ENCODE peak calls at places on chromosomes 3 and 15, in ten cellular contexts. One of them, this sample, is unnamed.

GRCh38 chr3:124383051-124383450 is 347.2 kb upstream of the UMPS start:
- DNase-seq in fibroblast of the aortic adventitia: no peak
- DNase-seq in mesothelial cell of epicardium: no peak
- DNase-seq in cardiac muscle cell: no peak
- DNase-seq in fibroblast of mammary gland: no peak
- DNase-seq in hepatocyte: no peak
- DNase-seq in right lobe of liver: no peak
- DNase-seq in fibroblast of lung: no peak
- DNase-seq in A549: no peak
- DNase-seq in esophagus muscularis mucosa: no peak
- DNase-seq in this sample: no peak

GRCh38 chr15:98668566-98669308 is 20.4 kb downstream of the IGF1R start:
- DNase-seq in fibroblast of the aortic adventitia: peak; percentile 39
- DNase-seq in mesothelial cell of epicardium: no peak
- DNase-seq in cardiac muscle cell: peak; percentile 74
- DNase-seq in fibroblast of mammary gland: peak; percentile 83
- DNase-seq in hepatocyte: peak; percentile 23
- DNase-seq in right lobe of liver: no peak
- DNase-seq in fibroblast of lung: peak; percentile 78
- DNase-seq in A549: no peak
- DNase-seq in esophagus muscularis mucosa: no peak
- DNase-seq in this sample: no peak

GRCh38 chr15:31360843-31361763 is 34.5 kb downstream of the KLF13 start:
- DNase-seq in fibroblast of the aortic adventitia: no peak
- DNase-seq in mesothelial cell of epicardium: no peak
- DNase-seq in cardiac muscle cell: no peak
- DNase-seq in fibroblast of mammary gland: no peak
- DNase-seq in hepatocyte: no peak
- DNase-seq in right lobe of liver: no peak
- DNase-seq in fibroblast of lung: no peak
- DNase-seq in A549: no peak
- DNase-seq in esophagus muscularis mucosa: no peak
- DNase-seq in this sample: no peak

GRCh38 chr3:140246578-140246977 is 311.6 kb downstream of the CLSTN2 start:
- DNase-seq in fibroblast of the aortic adventitia: no peak
- DNase-seq in mesothelial cell of epicardium: no peak
- DNase-seq in cardiac muscle cell: no peak
- DNase-seq in fibroblast of mammary gland: no peak
- DNase-seq in hepatocyte: no peak
- DNase-seq in right lobe of liver: no peak
- DNase-seq in fibroblast of lung: no peak
- DNase-seq in A549: no peak
- DNase-seq in esophagus muscularis mucosa: no peak
- DNase-seq in this sample: no peak

GRCh38 chr3:11641683-11642407 is 1.9 kb downstream of the VGLL4 start:
- DNase-seq in fibroblast of the aortic adventitia: peak; percentile 75
- DNase-seq in mesothelial cell of epicardium: no peak
- DNase-seq in cardiac muscle cell: peak; percentile 53
- DNase-seq in fibroblast of mammary gland: peak; percentile 67
- DNase-seq in hepatocyte: no peak
- DNase-seq in right lobe of liver: no peak
- DNase-seq in fibroblast of lung: peak; percentile 69
- DNase-seq in A549: peak; percentile 33
- DNase-seq in esophagus muscularis mucosa: peak; percentile 77
- DNase-seq in this sample: no peak

GRCh38 chr3:107753988-107754387 is 231.2 kb downstream of the BBX start:
- DNase-seq in fibroblast of the aortic adventitia: no peak
- DNase-seq in mesothelial cell of epicardium: no peak
- DNase-seq in cardiac muscle cell: no peak
- DNase-seq in fibroblast of mammary gland: no peak
- DNase-seq in hepatocyte: no peak
- DNase-seq in right lobe of liver: no peak
- DNase-seq in fibroblast of lung: peak; percentile 13
- DNase-seq in A549: no peak
- DNase-seq in esophagus muscularis mucosa: no peak
- DNase-seq in this sample: no peak

GRCh38 chr3:151446002-151446340 is 14.9 kb downstream of the IGSF10 start:
- DNase-seq in fibroblast of the aortic adventitia: no peak
- DNase-seq in mesothelial cell of epicardium: no peak
- DNase-seq in cardiac muscle cell: no peak
- DNase-seq in fibroblast of mammary gland: no peak
- DNase-seq in hepatocyte: no peak
- DNase-seq in right lobe of liver: no peak
- DNase-seq in fibroblast of lung: no peak
- DNase-seq in A549: no peak
- DNase-seq in esophagus muscularis mucosa: no peak
- DNase-seq in this sample: no peak

GRCh38 chr15:45704329-45705249 is 69.8 kb downstream of the SQOR start:
- DNase-seq in fibroblast of the aortic adventitia: peak; percentile 39
- DNase-seq in mesothelial cell of epicardium: no peak
- DNase-seq in cardiac muscle cell: peak; percentile 74
- DNase-seq in fibroblast of mammary gland: peak; percentile 61
- DNase-seq in hepatocyte: peak; percentile 84
- DNase-seq in right lobe of liver: peak; percentile 34
- DNase-seq in fibroblast of lung: no peak
- DNase-seq in A549: no peak
- DNase-seq in esophagus muscularis mucosa: no peak
- DNase-seq in this sample: no peak

GRCh38 chr15:99174989-99175388 is 70.1 kb downstream of the SYNM start:
- DNase-seq in fibroblast of the aortic adventitia: no peak
- DNase-seq in mesothelial cell of epicardium: no peak
- DNase-seq in cardiac muscle cell: peak; percentile 12
- DNase-seq in fibroblast of mammary gland: no peak
- DNase-seq in hepatocyte: no peak
- DNase-seq in right lobe of liver: no peak
- DNase-seq in fibroblast of lung: no peak
- DNase-seq in A549: no peak
- DNase-seq in esophagus muscularis mucosa: no peak
- DNase-seq in this sample: no peak

GRCh38 chr3:194130807-194131589 is 5.0 kb upstream of the HES1 start:
- DNase-seq in fibroblast of the aortic adventitia: no peak
- DNase-seq in mesothelial cell of epicardium: no peak
- DNase-seq in cardiac muscle cell: peak; percentile 15
- DNase-seq in fibroblast of mammary gland: no peak
- DNase-seq in hepatocyte: peak; percentile 73
- DNase-seq in right lobe of liver: peak; percentile 55
- DNase-seq in fibroblast of lung: peak; percentile 77
- DNase-seq in A549: no peak
- DNase-seq in esophagus muscularis mucosa: no peak
- DNase-seq in this sample: no peak

GRCh38 chr3:73431136-73431933 is 193.4 kb downstream of the PDZRN3 start:
- DNase-seq in fibroblast of the aortic adventitia: no peak
- DNase-seq in mesothelial cell of epicardium: no peak
- DNase-seq in cardiac muscle cell: no peak
- DNase-seq in fibroblast of mammary gland: no peak
- DNase-seq in hepatocyte: no peak
- DNase-seq in right lobe of liver: no peak
- DNase-seq in fibroblast of lung: no peak
- DNase-seq in A549: no peak
- DNase-seq in esophagus muscularis mucosa: no peak
- DNase-seq in this sample: no peak

GRCh38 chr3:108662141-108662738 is 72.7 kb downstream of the DZIP3 start:
- DNase-seq in fibroblast of the aortic adventitia: peak; percentile 91
- DNase-seq in mesothelial cell of epicardium: no peak
- DNase-seq in cardiac muscle cell: peak; percentile 76
- DNase-seq in fibroblast of mammary gland: peak; percentile 83
- DNase-seq in hepatocyte: peak; percentile 85
- DNase-seq in right lobe of liver: no peak
- DNase-seq in fibroblast of lung: peak; percentile 63
- DNase-seq in A549: peak; percentile 42
- DNase-seq in esophagus muscularis mucosa: no peak
- DNase-seq in this sample: no peak

GRCh38 chr15:52370010-52370409 is 74.4 kb upstream of the MYO5C start:
- DNase-seq in fibroblast of the aortic adventitia: no peak
- DNase-seq in mesothelial cell of epicardium: no peak
- DNase-seq in cardiac muscle cell: no peak
- DNase-seq in fibroblast of mammary gland: peak; percentile 49
- DNase-seq in hepatocyte: no peak
- DNase-seq in right lobe of liver: no peak
- DNase-seq in fibroblast of lung: peak; percentile 6
- DNase-seq in A549: no peak
- DNase-seq in esophagus muscularis mucosa: no peak
- DNase-seq in this sample: no peak

GRCh38 chr3:55634345-55634744 is 147.2 kb upstream of the WNT5A start:
- DNase-seq in fibroblast of the aortic adventitia: no peak
- DNase-seq in mesothelial cell of epicardium: no peak
- DNase-seq in cardiac muscle cell: no peak
- DNase-seq in fibroblast of mammary gland: no peak
- DNase-seq in hepatocyte: no peak
- DNase-seq in right lobe of liver: no peak
- DNase-seq in fibroblast of lung: peak; percentile 67
- DNase-seq in A549: no peak
- DNase-seq in esophagus muscularis mucosa: no peak
- DNase-seq in this sample: no peak

GRCh38 chr3:157865449-157865862 is 240.8 kb downstream of the SHOX2 start:
- DNase-seq in fibroblast of the aortic adventitia: no peak
- DNase-seq in mesothelial cell of epicardium: no peak
- DNase-seq in cardiac muscle cell: peak; percentile 9
- DNase-seq in fibroblast of mammary gland: no peak
- DNase-seq in hepatocyte: peak; percentile 41
- DNase-seq in right lobe of liver: peak; percentile 24
- DNase-seq in fibroblast of lung: no peak
- DNase-seq in A549: peak; percentile 10
- DNase-seq in esophagus muscularis mucosa: no peak
- DNase-seq in this sample: no peak
- TF ChIP-seq CTCF in fibroblast of the aortic adventitia: peak; percentile 36
- TF ChIP-seq CTCF in mesothelial cell of epicardium: peak; percentile 52
- TF ChIP-seq CTCF in cardiac muscle cell: peak; percentile 56
- TF ChIP-seq CTCF in fibroblast of mammary gland: peak; percentile 56
- TF ChIP-seq CTCF in hepatocyte: peak; percentile 34
- TF ChIP-seq CTCF in right lobe of liver: no peak
- TF ChIP-seq CTCF in fibroblast of lung: peak; percentile 18
- TF ChIP-seq CTCF in A549: peak; percentile 34
- TF ChIP-seq CTCF in esophagus muscularis mucosa: no peak
- TF ChIP-seq CTCF in this sample: peak; percentile 68

DNA sequence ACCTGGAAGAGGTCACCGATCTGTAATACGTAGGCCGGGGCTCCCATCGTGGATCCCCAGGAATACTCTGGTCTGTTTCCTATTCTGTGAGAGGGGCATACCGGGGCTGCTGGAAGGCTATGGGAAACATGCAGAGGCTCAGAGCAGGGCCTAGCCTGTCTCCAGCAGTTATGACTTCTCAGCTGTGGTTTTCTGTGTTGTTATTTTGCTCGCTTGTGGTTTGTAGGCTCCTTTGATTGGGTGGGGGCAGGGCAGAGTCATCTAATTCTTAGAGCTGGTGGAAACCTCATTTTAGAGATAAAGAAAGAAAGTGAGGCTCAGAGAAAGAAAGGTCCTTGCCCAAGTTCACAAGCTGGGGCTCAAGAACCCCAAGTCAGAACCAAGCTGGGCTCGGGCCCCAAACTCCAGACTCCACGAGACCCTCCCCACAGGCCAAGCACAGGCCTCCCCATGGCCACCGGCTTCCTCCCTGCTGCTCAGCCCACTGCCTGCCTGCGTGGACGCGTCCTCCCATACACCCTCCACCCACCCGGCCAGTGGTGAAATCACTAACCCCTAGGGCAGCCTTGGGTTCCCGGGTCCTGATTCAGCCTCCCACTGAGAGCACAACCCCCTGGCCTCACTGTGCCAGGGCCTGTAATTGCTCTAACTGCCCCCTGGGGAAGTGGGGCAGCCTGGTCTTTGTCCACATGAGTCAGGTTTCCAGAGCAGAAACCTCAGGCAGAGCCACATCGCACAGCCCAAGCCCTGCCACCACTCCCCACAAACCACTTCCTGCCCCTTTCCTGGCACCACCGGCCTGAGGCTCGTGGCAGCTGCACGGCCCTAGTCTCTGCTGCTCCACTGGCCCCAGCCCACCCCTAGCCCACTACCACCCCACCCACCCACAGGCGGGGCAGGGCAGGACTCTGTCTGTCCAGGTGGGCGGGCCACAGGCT is 270.8 kb downstream of the UACA start:
- DNase-seq in fibroblast of the aortic adventitia: peak; percentile 81
- DNase-seq in mesothelial cell of epicardium: no peak
- DNase-seq in cardiac muscle cell: no peak
- DNase-seq in fibroblast of mammary gland: peak; percentile 90
- DNase-seq in hepatocyte: peak; percentile 66
- DNase-seq in right lobe of liver: peak; percentile 64
- DNase-seq in fibroblast of lung: peak; percentile 93
- DNase-seq in A549: peak; percentile 77
- DNase-seq in esophagus muscularis mucosa: no peak
- DNase-seq in this sample: no peak
- TF ChIP-seq CTCF in fibroblast of the aortic adventitia: peak; percentile 23
- TF ChIP-seq CTCF in mesothelial cell of epicardium: no peak
- TF ChIP-seq CTCF in cardiac muscle cell: no peak
- TF ChIP-seq CTCF in fibroblast of mammary gland: no peak
- TF ChIP-seq CTCF in hepatocyte: no peak
- TF ChIP-seq CTCF in right lobe of liver: no peak
- TF ChIP-seq CTCF in fibroblast of lung: no peak
- TF ChIP-seq CTCF in A549: no peak
- TF ChIP-seq CTCF in esophagus muscularis mucosa: no peak
- TF ChIP-seq CTCF in this sample: no peak

DNA sequence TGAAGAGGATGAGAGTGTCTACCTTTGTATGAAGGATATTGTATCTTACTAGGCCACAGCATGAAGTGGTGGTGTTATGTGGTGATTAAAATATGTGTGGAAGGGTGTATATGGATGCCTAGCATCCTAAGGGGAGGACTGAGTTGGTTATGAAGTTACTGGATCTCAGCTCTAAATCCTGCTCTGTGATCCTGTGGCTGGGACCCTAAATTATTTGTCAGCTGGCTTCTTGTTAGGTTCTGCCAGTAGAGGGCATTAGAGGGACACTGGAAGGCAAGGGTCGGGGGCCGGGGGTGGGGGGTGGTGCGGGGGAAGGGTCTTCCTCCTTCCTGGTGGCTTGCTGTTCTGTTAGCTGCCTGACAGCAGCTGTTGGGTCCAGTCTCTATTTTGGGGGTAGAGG is 34.9 kb downstream of the MORF4L1 start:
- DNase-seq in fibroblast of the aortic adventitia: no peak
- DNase-seq in mesothelial cell of epicardium: no peak
- DNase-seq in cardiac muscle cell: peak; percentile 53
- DNase-seq in fibroblast of mammary gland: no peak
- DNase-seq in hepatocyte: no peak
- DNase-seq in right lobe of liver: no peak
- DNase-seq in fibroblast of lung: no peak
- DNase-seq in A549: no peak
- DNase-seq in esophagus muscularis mucosa: no peak
- DNase-seq in this sample: no peak
- TF ChIP-seq CTCF in fibroblast of the aortic adventitia: peak; percentile 24
- TF ChIP-seq CTCF in mesothelial cell of epicardium: no peak
- TF ChIP-seq CTCF in cardiac muscle cell: peak; percentile 31
- TF ChIP-seq CTCF in fibroblast of mammary gland: peak; percentile 25
- TF ChIP-seq CTCF in hepatocyte: peak; percentile 43
- TF ChIP-seq CTCF in right lobe of liver: peak; percentile 7
- TF ChIP-seq CTCF in fibroblast of lung: no peak
- TF ChIP-seq CTCF in A549: peak; percentile 43
- TF ChIP-seq CTCF in esophagus muscularis mucosa: no peak
- TF ChIP-seq CTCF in this sample: peak; percentile 63

DNA sequence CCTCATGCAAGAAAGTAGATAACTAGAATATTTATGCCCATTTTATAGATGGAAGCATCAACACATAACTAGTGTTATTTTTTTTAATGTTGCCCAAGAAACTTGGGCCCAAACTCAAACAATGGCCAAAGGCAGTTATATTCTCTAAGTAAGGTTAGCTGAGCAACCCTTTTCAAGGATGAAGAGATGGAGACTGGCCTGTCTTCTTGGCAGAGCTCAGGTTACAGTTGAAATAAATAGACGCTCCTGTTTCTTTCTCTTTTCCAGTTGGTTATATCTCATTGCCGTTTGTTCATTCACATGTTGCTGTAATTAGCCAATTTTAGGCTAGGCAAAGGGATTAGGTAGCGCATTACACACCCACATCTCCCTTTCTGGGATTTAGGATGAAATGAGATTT is 93.1 kb downstream of the CMSS1 start:
- DNase-seq in fibroblast of the aortic adventitia: peak; percentile 35
- DNase-seq in mesothelial cell of epicardium: no peak
- DNase-seq in cardiac muscle cell: no peak
- DNase-seq in fibroblast of mammary gland: no peak
- DNase-seq in hepatocyte: no peak
- DNase-seq in right lobe of liver: no peak
- DNase-seq in fibroblast of lung: no peak
- DNase-seq in A549: no peak
- DNase-seq in esophagus muscularis mucosa: no peak
- DNase-seq in this sample: no peak
- TF ChIP-seq CTCF in fibroblast of the aortic adventitia: no peak
- TF ChIP-seq CTCF in mesothelial cell of epicardium: no peak
- TF ChIP-seq CTCF in cardiac muscle cell: no peak
- TF ChIP-seq CTCF in fibroblast of mammary gland: no peak
- TF ChIP-seq CTCF in hepatocyte: no peak
- TF ChIP-seq CTCF in right lobe of liver: no peak
- TF ChIP-seq CTCF in fibroblast of lung: no peak
- TF ChIP-seq CTCF in A549: no peak
- TF ChIP-seq CTCF in esophagus muscularis mucosa: no peak
- TF ChIP-seq CTCF in this sample: no peak

This sample was measured in type B pancreatic cell.